ENCODE peak calls at places on chromosomes 6 and 20, in four cellular contexts. V is hepatocyte, T is GM23248, S is PC-9. Z is an unnamed sample.

GRCh38 chr20:57073402-57073801 is 193.0 kb downstream of the BMP7 start:
- DNase-seq in V (no peak), T (no peak), S (no peak), Z (no peak)

GRCh38 chr20:49276201-49276894 is 1.5 kb downstream of the ZNFX1 start:
- DNase-seq in V (peak), T (peak), S (peak), Z (no peak)

GRCh38 chr6:21271431-21272155 is 322.0 kb upstream of the SOX4 start:
- DNase-seq in V (no peak), T (no peak), S (no peak), Z (no peak)

GRCh38 chr20:1424336-1424735 is 31.5 kb upstream of the FKBP1A start:
- DNase-seq in V (no peak), T (no peak), S (no peak), Z (no peak)

GRCh38 chr20:2331901-2332565 is 36.2 kb downstream of the TGM3 start:
- DNase-seq in V (no peak), T (no peak), S (no peak), Z (no peak)

GRCh38 chr6:87396595-87397392 is 11.0 kb upstream of the CFAP206 start:
- DNase-seq in V (no peak), T (no peak), S (no peak), Z (no peak)

GRCh38 chr20:9699181-9699580 is 139.7 kb downstream of the PAK5 start:
- DNase-seq in V (no peak), T (no peak), S (no peak), Z (no peak)

GRCh38 chr6:99296261-99296660 is 53.2 kb downstream of the FAXC start:
- DNase-seq in V (no peak), T (no peak), S (no peak), Z (no peak)

GRCh38 chr6:65410309-65410708 is 296.7 kb downstream of the EYS start:
- DNase-seq in V (peak), T (no peak), S (no peak), Z (no peak)

GRCh38 chr6:4459032-4459431 is 317.2 kb upstream of the CDYL start:
- DNase-seq in V (peak), T (peak), S (peak), Z (no peak)

GRCh38 chr20:47785321-47785899 is at the start of gene SULF2:
- DNase-seq in V (peak), T (peak), S (peak), Z (no peak)

GRCh38 chr6:56914791-56915658 is 39.9 kb upstream of the BEND6 start:
- DNase-seq in V (no peak), T (peak), S (no peak), Z (peak)

GRCh38 chr6:138572200-138572875 is 73.0 kb upstream of the NHSL1 start:
- DNase-seq in V (peak), T (peak), S (no peak), Z (no peak)

GRCh38 chr6:6657085-6657819 is 68.7 kb downstream of the LY86 start:
- DNase-seq in V (no peak), T (no peak), S (no peak), Z (no peak)

GRCh38 chr20:5480824-5481600 is 164.3 kb upstream of the PROKR2 start:
- DNase-seq in V (no peak), T (no peak), S (no peak), Z (no peak)

GRCh38 chr6:101883398-101883975 is 490.0 kb downstream of the GRIK2 start:
- DNase-seq in V (peak), T (no peak), S (no peak), Z (no peak)

GRCh38 chr20:14757728-14758127 is 420.3 kb upstream of the FLRT3 start:
- DNase-seq in V (no peak), T (no peak), S (no peak), Z (no peak)

GRCh38 chr6:149756261-149756636 is 6.7 kb downstream of the PCMT1 start:
- DNase-seq in V (no peak), T (no peak), S (no peak), Z (no peak)

GRCh38 chr6:159727717-159728440 is 573 bp downstream of the WTAP start:
- DNase-seq in V (peak), T (peak), S (no peak), Z (no peak)

GRCh38 chr20:14986026-14986655 is 648.7 kb upstream of the FLRT3 start:
- DNase-seq in V (peak), T (no peak), S (peak), Z (no peak)

GRCh38 chr20:53408728-53409157 is 184.9 kb downstream of the ZNF217 start:
- DNase-seq in V (no peak), T (peak), S (no peak), Z (no peak)

GRCh38 chr20:13231031-13231752 is 10.1 kb downstream of the ISM1 start:
- DNase-seq in V (no peak), T (peak), S (no peak), Z (no peak)

GRCh38 chr6:114151070-114151685 is 180.2 kb upstream of the HDAC2 start:
- DNase-seq in V (no peak), T (no peak), S (no peak), Z (no peak)

GRCh38 chr6:20416567-20417345 is 15.1 kb downstream of the E2F3 start:
- DNase-seq in V (no peak), T (no peak), S (no peak), Z (no peak)

GRCh38 chr6:28927856-28928255 is 4.1 kb upstream of the TRIM27 start:
- DNase-seq in V (peak), T (no peak), S (no peak), Z (no peak)

GRCh38 chr20:63027425-63028389 is 20.9 kb upstream of the BHLHE23 start:
- DNase-seq in V (no peak), T (peak), S (no peak), Z (no peak)
- TF ChIP-seq EZH2 in V (no peak), T (no peak), S (no peak), Z (no peak)

GRCh38 chr6:110597754-110598153 is 121.3 kb upstream of the SLC22A16 start:
- DNase-seq in V (no peak), T (no peak), S (no peak), Z (no peak)
- TF ChIP-seq EZH2 in V (no peak), T (no peak), S (no peak), Z (no peak)

DNA sequence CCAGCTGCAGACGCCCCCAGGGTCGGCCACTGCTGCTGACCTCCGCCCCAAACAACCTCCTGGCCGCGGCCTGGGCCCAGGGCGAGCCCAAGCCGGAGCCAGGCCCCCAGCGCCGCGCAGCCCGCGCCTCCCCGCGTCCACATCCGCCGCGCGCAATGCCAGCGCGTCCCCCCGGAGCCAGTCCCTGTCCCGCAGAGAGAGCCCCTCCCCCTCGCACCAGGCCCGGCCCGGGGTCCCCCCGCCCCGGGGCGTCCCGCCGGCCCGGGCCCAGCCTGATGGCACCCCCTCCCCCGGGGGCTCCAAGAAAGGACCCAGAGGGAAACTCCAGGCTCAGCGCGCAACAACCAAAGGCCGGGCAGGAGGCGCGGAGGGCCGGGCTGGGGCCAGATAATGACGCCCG is 13.1 kb upstream of the SLC22A7 start:
- DNase-seq in V (no peak), T (peak), S (no peak), Z (no peak)
- TF ChIP-seq EZH2 in V (no peak), T (no peak), S (no peak), Z (no peak)

GRCh38 chr6:105982761-105983600 is 103.2 kb upstream of the PRDM1 start:
- DNase-seq in V (no peak), T (no peak), S (no peak), Z (no peak)

GRCh38 chr6:105983763-105984162 is 102.4 kb upstream of the PRDM1 start:
- DNase-seq in V (no peak), T (no peak), S (no peak), Z (no peak)

GRCh38 chr6:105981888-105982358 is 104.2 kb upstream of the PRDM1 start:
- DNase-seq in V (no peak), T (no peak), S (no peak), Z (no peak)

GRCh38 chr6:105978113-105978512 is 108.0 kb upstream of the PRDM1 start:
- DNase-seq in V (no peak), T (no peak), S (no peak), Z (no peak)

DNA sequence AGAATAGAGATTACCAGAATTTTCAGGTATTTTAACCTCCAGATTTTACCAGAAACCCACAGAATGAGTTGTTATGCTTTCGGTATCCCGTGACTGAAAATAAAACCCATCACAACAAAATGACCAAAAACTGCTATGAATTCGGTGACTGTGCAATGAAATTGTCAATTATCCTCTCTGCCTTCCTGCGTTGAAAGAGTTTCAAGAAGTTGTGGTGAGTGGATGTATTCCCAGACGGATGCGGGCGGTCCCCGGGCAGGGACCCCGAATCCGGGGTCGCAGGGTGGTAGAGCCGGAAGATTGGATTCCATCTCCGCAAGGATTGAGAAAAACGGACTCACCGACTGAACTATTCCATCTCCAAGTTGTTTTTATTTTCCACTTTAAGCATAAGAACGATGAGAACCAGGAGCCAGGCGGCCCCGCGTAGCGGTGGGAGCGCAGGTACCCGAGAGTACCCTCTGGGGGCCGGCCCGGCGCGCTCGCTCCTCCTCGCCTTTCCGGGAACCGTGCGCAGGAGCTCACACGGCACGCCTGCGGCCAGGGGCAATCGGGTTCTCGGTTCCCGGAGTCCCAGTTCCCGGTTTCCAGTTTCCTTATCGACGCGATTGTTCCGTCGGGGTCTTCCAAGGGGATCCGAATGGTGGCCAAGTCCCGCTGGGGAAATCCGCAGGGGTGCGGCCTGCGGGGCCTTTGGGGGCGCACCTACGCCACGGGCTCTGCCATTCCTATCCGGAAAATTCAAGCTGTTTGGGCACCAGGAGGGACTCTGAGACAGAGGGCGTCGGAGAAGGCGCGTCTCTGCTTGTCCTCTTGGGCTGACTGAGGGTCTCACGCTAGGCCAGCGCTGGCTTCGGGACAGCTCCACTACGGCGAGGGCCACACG is 104.9 kb upstream of the PRDM1 start:
- DNase-seq in V (no peak), T (peak), S (no peak), Z (no peak)
- TF ChIP-seq EZH2 in V (no peak), T (no peak), S (no peak), Z (no peak)